ENCODE peak calls at places on chromosomes 6 and 20, in four cellular contexts. P, C, T and I are unnamed samples.

GRCh38 chr20:61803903-61804804 is 261.5 kb downstream of the TAF4 start:
- DNase-seq in T (peak), P (no peak), C (no peak), I (no peak)

GRCh38 chr20:62924567-62925419 is 1.5 kb downstream of the DIDO1 start:
- DNase-seq in P (peak), C (no peak), T (peak), I (no peak)

GRCh38 chr6:34189806-34190503 is 44.1 kb upstream of the GRM4 start:
- DNase-seq in C (no peak), P (no peak), T (no peak), I (no peak)

GRCh38 chr6:122735618-122736017 is 43.9 kb upstream of the FABP7 start:
- DNase-seq in T (no peak), P (no peak), C (no peak), I (no peak)

GRCh38 chr6:85419046-85419759 is 30.7 kb upstream of the NT5E start:
- DNase-seq in T (no peak), C (no peak), P (no peak), I (no peak)

GRCh38 chr20:33423141-33423834 is 20.3 kb downstream of the SNTA1 start:
- DNase-seq in T (peak), C (no peak), P (peak), I (no peak)

GRCh38 chr20:33076662-33077398 is 2.6 kb upstream of the BPIFB4 start:
- DNase-seq in T (no peak), P (no peak), C (no peak), I (no peak)

GRCh38 chr20:21146242-21146641 is 20.4 kb downstream of the KIZ start:
- DNase-seq in C (no peak), P (no peak), T (no peak), I (no peak)

GRCh38 chr20:63347950-63348827 is 13.0 kb downstream of the CHRNA4 start:
- DNase-seq in C (no peak), T (no peak), P (no peak), I (no peak)

GRCh38 chr6:155177369-155177961 is 86.3 kb upstream of the CLDN20 start:
- DNase-seq in P (peak), C (no peak), T (peak), I (peak)

GRCh38 chr6:73706971-73707370 is 11.0 kb downstream of the CD109 start:
- DNase-seq in T (no peak), P (no peak), C (no peak), I (no peak)

DNA sequence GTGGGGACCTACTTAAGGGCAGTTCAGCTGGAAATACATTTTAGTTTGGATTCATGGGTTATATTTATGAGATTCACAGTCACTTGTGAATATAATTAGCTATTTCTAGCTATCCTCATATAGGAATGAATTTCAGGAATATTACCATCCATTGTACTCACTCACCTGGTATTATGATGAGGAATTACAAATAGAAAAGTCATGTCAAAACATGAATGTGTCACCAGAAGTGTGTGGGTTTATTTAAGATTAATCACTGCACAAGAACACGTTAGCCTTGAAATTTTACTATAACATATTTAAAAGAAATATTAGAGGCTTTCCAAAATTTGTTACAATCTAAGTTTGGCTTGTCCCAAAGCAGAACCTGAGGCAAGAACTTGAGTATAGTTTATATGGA is 510.5 kb downstream of the PHF3 start:
- DNase-seq in P (no peak), C (no peak), T (no peak), I (no peak)
- H3K27ac ChIP-seq in P (no peak), C (no peak), T (no peak), I (no peak)

DNA sequence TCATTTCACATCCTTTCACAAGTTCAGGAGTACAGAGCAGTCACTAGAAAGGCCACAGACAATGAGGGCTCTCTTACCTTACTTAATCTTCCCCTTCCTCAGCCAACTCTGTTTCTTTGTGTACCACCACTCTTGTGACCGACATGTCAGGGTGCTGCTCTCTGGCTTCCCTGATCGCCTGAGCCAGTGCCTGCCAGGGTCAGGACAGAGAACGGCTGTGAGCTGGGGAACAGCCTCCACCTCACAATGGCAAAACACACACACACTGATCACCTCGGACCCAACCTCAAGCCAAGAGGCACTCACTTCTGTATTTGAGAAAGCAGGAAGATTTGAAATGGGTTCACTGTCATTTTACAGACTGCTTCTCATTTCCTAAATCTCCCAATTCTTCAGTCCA is 30.8 kb downstream of the SMLR1 start:
- DNase-seq in P (no peak), T (no peak), C (no peak), I (no peak)
- H4K91ac ChIP-seq in P (peak), T (no peak), C (no peak), I (no peak)

DNA sequence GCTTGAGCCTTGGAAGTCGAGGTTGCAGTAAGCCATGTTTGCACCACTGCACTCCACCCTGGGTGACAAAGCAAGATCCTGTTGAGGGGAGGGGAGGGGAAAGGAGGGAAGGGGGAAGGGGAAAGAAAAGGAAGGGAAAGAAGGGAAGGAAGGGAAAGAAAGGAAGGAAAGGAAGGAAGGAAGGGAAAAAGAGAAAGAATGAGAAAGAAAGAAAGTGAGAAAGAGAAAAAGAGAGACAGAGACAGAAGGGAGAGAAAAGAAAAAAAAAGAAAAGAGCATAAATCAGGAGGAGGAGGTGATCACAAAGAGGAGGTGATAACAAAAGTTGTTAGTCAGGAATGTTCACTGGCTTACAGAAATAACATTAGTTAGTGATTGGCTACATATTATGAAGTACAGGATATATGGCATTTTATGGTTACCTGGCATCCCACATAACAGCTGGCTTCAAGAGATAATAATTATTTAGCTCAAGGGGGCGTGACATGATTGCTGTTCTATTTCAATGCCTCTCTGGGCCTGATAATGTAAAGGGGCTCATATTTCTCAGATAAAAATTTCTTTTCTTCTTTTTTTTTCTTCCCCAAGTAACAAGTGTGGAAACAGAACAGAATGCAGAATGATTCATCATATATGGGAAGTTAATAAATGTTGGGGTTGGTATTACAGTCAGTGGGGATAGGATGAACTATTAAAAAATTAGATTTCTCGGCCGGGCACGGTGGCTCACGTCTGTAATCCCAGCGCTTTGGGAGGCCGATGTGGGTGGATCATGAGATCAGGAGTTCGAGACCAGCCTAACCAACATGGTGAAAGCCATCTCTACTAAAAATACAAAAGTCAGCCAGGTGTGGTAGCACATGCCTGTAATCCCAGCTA is 27.1 kb downstream of the SAMHD1 start:
- DNase-seq in C (no peak), T (no peak), P (no peak), I (no peak)
- H3K27ac ChIP-seq in C (no peak), T (no peak), P (peak), I (no peak)

DNA sequence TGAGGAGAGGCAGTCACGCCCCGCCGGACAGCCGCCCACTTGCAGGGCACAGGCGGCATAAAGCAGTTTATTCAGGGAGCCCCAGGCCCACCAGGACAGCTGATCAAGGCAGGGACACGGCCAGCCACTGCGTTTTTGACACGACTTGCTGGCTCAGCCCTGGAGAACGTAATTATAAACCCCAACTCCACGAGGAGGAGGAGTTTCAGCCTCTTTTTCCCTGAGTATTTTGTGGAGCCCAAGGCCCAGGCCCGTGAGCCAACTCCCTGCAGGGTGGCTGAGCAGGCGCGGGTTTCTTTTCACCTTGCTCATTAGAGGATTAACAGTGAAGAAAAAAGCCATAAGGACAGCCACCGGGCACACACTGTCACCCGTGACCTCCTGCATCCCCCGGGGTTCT is 178.0 kb downstream of the TFAP2C start:
- DNase-seq in P (no peak), C (no peak), T (no peak), I (no peak)
- H4K91ac ChIP-seq in P (no peak), C (no peak), T (no peak), I (no peak)

GRCh38 chr20:58130574-58130973 is 97.9 kb downstream of the ANKRD60 start:
- DNase-seq in P (no peak), C (no peak), T (no peak), I (peak)
- H3K27ac ChIP-seq in P (no peak), C (no peak), T (no peak), I (no peak)

GRCh38 chr20:8132015-8132631 is at the start of gene PLCB1:
- DNase-seq in C (peak), P (peak), T (peak), I (peak)
- H4K91ac ChIP-seq in C (no peak), P (no peak), T (peak), I (no peak)

GRCh38 chr6:44892579-44892978 is 435.6 kb upstream of the RUNX2 start:
- DNase-seq in T (no peak), C (no peak), P (no peak), I (no peak)

GRCh38 chr6:44897286-44897685 is 430.8 kb upstream of the RUNX2 start:
- DNase-seq in T (no peak), C (no peak), P (no peak), I (no peak)

GRCh38 chr6:44896701-44897100 is 431.4 kb upstream of the RUNX2 start:
- DNase-seq in P (no peak), T (no peak), C (no peak), I (no peak)

DNA sequence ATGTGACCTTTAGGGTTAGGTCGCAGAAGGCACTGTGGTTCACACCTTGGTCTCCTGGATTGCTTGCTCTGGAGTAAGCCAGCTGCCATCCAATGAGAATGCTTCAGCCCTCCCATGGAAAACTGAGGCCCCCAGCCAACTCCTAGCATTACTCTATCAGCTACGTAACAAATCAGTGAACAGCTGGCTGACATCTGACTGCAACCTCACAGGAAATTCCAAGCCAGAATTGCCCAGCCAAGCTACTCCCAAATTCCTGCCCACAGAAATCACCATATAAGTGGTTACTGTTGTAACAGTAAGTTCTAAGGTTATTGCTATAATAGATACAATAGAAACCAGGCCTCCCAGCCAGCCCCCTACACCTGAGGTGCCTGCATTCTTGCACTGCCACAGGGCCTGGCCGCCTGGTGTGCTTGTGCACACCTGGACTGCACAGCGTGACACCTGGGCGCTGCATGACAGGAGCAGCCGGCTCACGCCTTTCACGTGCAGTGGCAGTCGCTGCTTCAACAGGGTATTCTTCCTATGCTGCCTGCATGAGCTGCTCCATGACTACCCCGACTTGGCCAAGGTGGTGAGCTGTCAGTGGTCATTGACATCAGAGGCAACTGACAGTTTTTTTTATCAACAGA is 429.7 kb upstream of the RUNX2 start:
- DNase-seq in T (peak), C (no peak), P (peak), I (no peak)
- H3K27ac ChIP-seq in T (no peak), C (no peak), P (no peak), I (no peak)

DNA sequence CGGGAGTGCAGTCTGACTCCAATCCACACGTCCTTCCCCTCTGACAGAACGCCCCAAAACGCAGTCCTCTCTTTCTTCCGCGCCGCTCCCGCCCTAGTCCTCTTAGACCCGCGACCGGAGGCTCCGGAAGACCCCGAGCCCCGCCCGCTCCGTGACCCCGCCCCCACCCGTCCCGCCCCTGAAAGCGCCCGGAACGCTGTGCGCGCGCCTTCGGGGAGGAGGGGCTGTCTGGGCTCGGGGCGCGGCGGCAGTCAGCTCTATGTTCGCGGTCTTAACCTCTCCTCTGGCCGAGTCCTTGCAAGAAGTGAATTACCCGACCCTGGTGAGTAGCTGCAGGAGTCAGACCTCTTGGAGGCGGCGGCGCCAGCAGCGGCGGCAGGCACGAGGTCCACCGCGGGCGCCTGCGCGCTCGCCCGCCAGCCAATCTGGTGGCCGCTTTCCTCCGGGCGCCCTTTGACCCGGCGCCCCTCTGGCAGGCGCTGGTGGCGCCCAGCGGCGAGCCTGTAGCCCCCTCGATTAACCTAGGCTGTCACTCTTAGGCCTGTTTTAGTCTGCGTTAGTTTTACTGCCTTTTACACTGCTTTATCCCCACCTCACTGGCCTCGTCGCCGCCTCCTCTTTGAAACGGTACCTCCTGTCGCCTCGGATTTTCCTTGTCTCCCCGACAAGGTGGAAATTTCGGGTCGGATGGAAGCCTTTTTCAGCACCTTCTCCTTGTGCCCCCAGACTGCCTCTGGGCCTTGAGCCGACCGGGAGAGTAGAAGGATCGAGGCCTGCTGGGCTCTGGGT is at the start of gene MANEA:
- DNase-seq in C (peak), P (peak), T (peak), I (peak)
- H4K91ac ChIP-seq in C (peak), P (peak), T (peak), I (no peak)